ENCODE peak calls at places on chromosomes 6 and 20, in seven cellular contexts. One of them, this sample, is unnamed.
A peak's percentile ranks its signal among the peaks of the same experiment; 100 is the strongest.

GRCh38 chr20:36744764-36745191 is 1.1 kb downstream of the NDRG3 start:
- DNase-seq in heart right ventricle: peak; percentile 71
- DNase-seq in fibroblast of mammary gland: peak; percentile 47
- DNase-seq in neural progenitor cell: peak; percentile 21
- DNase-seq in PC-3: peak; percentile 68
- DNase-seq in PC-9: peak; percentile 56
- DNase-seq in hepatocyte: peak; percentile 7
- DNase-seq in this sample: peak; percentile 49

GRCh38 chr20:17873410-17874270 is 95.0 kb downstream of the SNX5 start:
- DNase-seq in hepatocyte: peak; percentile 92
- DNase-seq in PC-9: no peak
- DNase-seq in PC-3: peak; percentile 65
- DNase-seq in neural progenitor cell: peak; percentile 25
- DNase-seq in heart right ventricle: peak; percentile 80
- DNase-seq in fibroblast of mammary gland: peak; percentile 97
- DNase-seq in this sample: peak; percentile 98

GRCh38 chr6:106227612-106228507 is 97.7 kb downstream of the ATG5 start:
- DNase-seq in PC-3: no peak
- DNase-seq in PC-9: no peak
- DNase-seq in fibroblast of mammary gland: no peak
- DNase-seq in neural progenitor cell: no peak
- DNase-seq in hepatocyte: no peak
- DNase-seq in heart right ventricle: no peak
- DNase-seq in this sample: no peak

GRCh38 chr20:32580970-32581838 is 3.9 kb downstream of the NOL4L start:
- DNase-seq in neural progenitor cell: peak; percentile 68
- DNase-seq in hepatocyte: peak; percentile 68
- DNase-seq in heart right ventricle: peak; percentile 12
- DNase-seq in fibroblast of mammary gland: no peak
- DNase-seq in PC-3: no peak
- DNase-seq in PC-9: no peak
- DNase-seq in this sample: no peak

GRCh38 chr6:111604259-111605099 is 1.2 kb downstream of the TRAF3IP2 start:
- DNase-seq in fibroblast of mammary gland: peak; percentile 96
- DNase-seq in hepatocyte: peak; percentile 51
- DNase-seq in neural progenitor cell: peak; percentile 44
- DNase-seq in heart right ventricle: peak; percentile 78
- DNase-seq in PC-9: peak; percentile 26
- DNase-seq in PC-3: peak; percentile 26
- DNase-seq in this sample: peak; percentile 94

GRCh38 chr6:6758915-6759654 is 170.6 kb downstream of the LY86 start:
- DNase-seq in fibroblast of mammary gland: peak; percentile 57
- DNase-seq in PC-3: peak; percentile 61
- DNase-seq in heart right ventricle: peak; percentile 87
- DNase-seq in hepatocyte: peak; percentile 77
- DNase-seq in PC-9: no peak
- DNase-seq in neural progenitor cell: peak; percentile 92
- DNase-seq in this sample: peak; percentile 48

GRCh38 chr20:11453430-11453829 is 464.3 kb upstream of the BTBD3 start:
- DNase-seq in PC-3: peak; percentile 71
- DNase-seq in neural progenitor cell: no peak
- DNase-seq in heart right ventricle: no peak
- DNase-seq in hepatocyte: no peak
- DNase-seq in fibroblast of mammary gland: peak; percentile 77
- DNase-seq in PC-9: peak; percentile 47
- DNase-seq in this sample: peak; percentile 37

GRCh38 chr6:33428219-33428890 is 8.5 kb downstream of the SYNGAP1 start:
- DNase-seq in PC-3: peak; percentile 61
- DNase-seq in fibroblast of mammary gland: peak; percentile 35
- DNase-seq in neural progenitor cell: peak; percentile 50
- DNase-seq in hepatocyte: peak; percentile 67
- DNase-seq in heart right ventricle: no peak
- DNase-seq in PC-9: no peak
- DNase-seq in this sample: no peak

GRCh38 chr6:138194221-138194620 is 24.1 kb downstream of the PBOV1 start:
- DNase-seq in hepatocyte: peak; percentile 16
- DNase-seq in neural progenitor cell: no peak
- DNase-seq in fibroblast of mammary gland: no peak
- DNase-seq in PC-9: no peak
- DNase-seq in PC-3: no peak
- DNase-seq in heart right ventricle: no peak
- DNase-seq in this sample: no peak

GRCh38 chr6:132380358-132380757 is 20.9 kb downstream of the MOXD1 start:
- DNase-seq in hepatocyte: no peak
- DNase-seq in PC-9: no peak
- DNase-seq in neural progenitor cell: no peak
- DNase-seq in heart right ventricle: no peak
- DNase-seq in fibroblast of mammary gland: no peak
- DNase-seq in PC-3: no peak
- DNase-seq in this sample: no peak

GRCh38 chr6:1608976-1609661 is 596 bp upstream of the FOXC1 start:
- DNase-seq in PC-3: peak; percentile 27
- DNase-seq in hepatocyte: peak; percentile 48
- DNase-seq in heart right ventricle: no peak
- DNase-seq in fibroblast of mammary gland: no peak
- DNase-seq in PC-9: no peak
- DNase-seq in neural progenitor cell: peak; percentile 57
- DNase-seq in this sample: no peak

GRCh38 chr6:34027445-34027936 is 118.4 kb downstream of the GRM4 start:
- DNase-seq in neural progenitor cell: peak; percentile 85
- DNase-seq in heart right ventricle: peak; percentile 9
- DNase-seq in hepatocyte: peak; percentile 64
- DNase-seq in PC-3: peak; percentile 54
- DNase-seq in fibroblast of mammary gland: peak; percentile 11
- DNase-seq in PC-9: no peak
- DNase-seq in this sample: peak; percentile 28

GRCh38 chr20:14538433-14538832 is 201.0 kb upstream of the FLRT3 start:
- DNase-seq in fibroblast of mammary gland: no peak
- DNase-seq in PC-3: no peak
- DNase-seq in hepatocyte: no peak
- DNase-seq in neural progenitor cell: no peak
- DNase-seq in heart right ventricle: no peak
- DNase-seq in PC-9: no peak
- DNase-seq in this sample: no peak

GRCh38 chr6:107080036-107080435 is 35.3 kb downstream of the BEND3 start:
- DNase-seq in fibroblast of mammary gland: peak; percentile 4
- DNase-seq in PC-9: no peak
- DNase-seq in neural progenitor cell: no peak
- DNase-seq in heart right ventricle: no peak
- DNase-seq in hepatocyte: no peak
- DNase-seq in PC-3: peak; percentile 5
- DNase-seq in this sample: no peak

GRCh38 chr6:140609956-140610355 is 1235.5 kb upstream of the CITED2 start:
- DNase-seq in PC-9: no peak
- DNase-seq in heart right ventricle: no peak
- DNase-seq in PC-3: no peak
- DNase-seq in hepatocyte: no peak
- DNase-seq in fibroblast of mammary gland: no peak
- DNase-seq in neural progenitor cell: no peak
- DNase-seq in this sample: peak; percentile 37

GRCh38 chr6:36979343-36979742 is 6.7 kb downstream of the MTCH1 start:
- DNase-seq in fibroblast of mammary gland: peak; percentile 62
- DNase-seq in neural progenitor cell: no peak
- DNase-seq in heart right ventricle: no peak
- DNase-seq in PC-9: no peak
- DNase-seq in hepatocyte: peak; percentile 68
- DNase-seq in PC-3: peak; percentile 19
- DNase-seq in this sample: peak; percentile 73

GRCh38 chr6:4903751-4904370 is 100.0 kb downstream of the RPP40 start:
- DNase-seq in heart right ventricle: no peak
- DNase-seq in neural progenitor cell: peak; percentile 7
- DNase-seq in PC-9: no peak
- DNase-seq in hepatocyte: no peak
- DNase-seq in PC-3: no peak
- DNase-seq in fibroblast of mammary gland: no peak
- DNase-seq in this sample: peak; percentile 40

GRCh38 chr6:119241124-119241491 is 108.5 kb downstream of the MAN1A1 start:
- DNase-seq in PC-3: no peak
- DNase-seq in hepatocyte: peak; percentile 70
- DNase-seq in heart right ventricle: peak; percentile 36
- DNase-seq in PC-9: no peak
- DNase-seq in fibroblast of mammary gland: peak; percentile 53
- DNase-seq in neural progenitor cell: no peak
- DNase-seq in this sample: peak; percentile 31

DNA sequence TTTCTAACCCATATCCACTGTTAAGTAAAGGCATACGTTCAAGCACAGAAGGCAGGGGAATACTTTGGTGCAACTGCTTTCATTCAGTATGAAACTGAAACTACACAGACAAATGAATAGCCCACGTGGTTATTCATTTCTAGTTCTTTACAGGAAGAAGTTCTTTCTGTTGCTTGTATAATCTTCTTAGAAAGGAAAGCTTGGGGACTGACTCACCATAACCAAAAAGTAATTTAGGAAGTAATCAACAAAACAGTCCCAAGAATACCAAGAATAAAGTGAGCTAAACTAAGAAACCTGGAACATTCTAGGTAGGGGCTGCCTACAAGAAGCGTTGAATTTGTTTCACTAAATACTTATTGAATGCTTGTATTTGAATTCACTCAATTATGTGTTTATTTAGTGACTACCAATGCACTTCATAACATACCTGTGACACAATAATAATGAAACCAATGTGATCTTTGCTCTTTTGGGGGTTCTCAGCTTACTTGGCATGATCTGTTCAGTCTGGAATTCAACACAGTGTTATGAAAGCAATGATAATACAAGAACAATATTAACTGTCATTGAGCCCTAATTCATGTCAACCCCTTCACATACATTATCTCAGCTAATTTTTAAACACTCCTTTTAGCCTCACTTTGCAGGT is 25.1 kb upstream of the KIAA0408 start:
- DNase-seq in PC-9: peak; percentile 83
- DNase-seq in neural progenitor cell: no peak
- DNase-seq in hepatocyte: no peak
- DNase-seq in fibroblast of mammary gland: peak; percentile 62
- DNase-seq in heart right ventricle: no peak
- DNase-seq in PC-3: peak; percentile 75
- DNase-seq in this sample: peak; percentile 53
- H3K4me3 ChIP-seq in PC-9: peak overlapping the region; percentile 12
- H3K4me3 ChIP-seq in neural progenitor cell: no peak overlapping the region
- H3K4me3 ChIP-seq in hepatocyte: no peak overlapping the region
- H3K4me3 ChIP-seq in fibroblast of mammary gland: no peak overlapping the region
- H3K4me3 ChIP-seq in heart right ventricle: peak overlapping the region; percentile 6
- H3K4me3 ChIP-seq in PC-3: peak overlapping the region; percentile 50
- H3K4me3 ChIP-seq in this sample: peak overlapping the region; percentile 35

GRCh38 chr6:79989641-79990040 is 14.8 kb upstream of the TTK start:
- DNase-seq in fibroblast of mammary gland: no peak
- DNase-seq in hepatocyte: no peak
- DNase-seq in PC-3: no peak
- DNase-seq in neural progenitor cell: no peak
- DNase-seq in PC-9: no peak
- DNase-seq in heart right ventricle: no peak
- DNase-seq in this sample: no peak

GRCh38 chr6:79981647-79982046 is 22.8 kb upstream of the TTK start:
- DNase-seq in PC-9: no peak
- DNase-seq in heart right ventricle: no peak
- DNase-seq in PC-3: no peak
- DNase-seq in fibroblast of mammary gland: no peak
- DNase-seq in neural progenitor cell: no peak
- DNase-seq in hepatocyte: no peak
- DNase-seq in this sample: no peak

GRCh38 chr6:79985128-79985527 is 19.3 kb upstream of the TTK start:
- DNase-seq in hepatocyte: no peak
- DNase-seq in heart right ventricle: no peak
- DNase-seq in fibroblast of mammary gland: no peak
- DNase-seq in neural progenitor cell: no peak
- DNase-seq in PC-9: no peak
- DNase-seq in PC-3: no peak
- DNase-seq in this sample: no peak

DNA sequence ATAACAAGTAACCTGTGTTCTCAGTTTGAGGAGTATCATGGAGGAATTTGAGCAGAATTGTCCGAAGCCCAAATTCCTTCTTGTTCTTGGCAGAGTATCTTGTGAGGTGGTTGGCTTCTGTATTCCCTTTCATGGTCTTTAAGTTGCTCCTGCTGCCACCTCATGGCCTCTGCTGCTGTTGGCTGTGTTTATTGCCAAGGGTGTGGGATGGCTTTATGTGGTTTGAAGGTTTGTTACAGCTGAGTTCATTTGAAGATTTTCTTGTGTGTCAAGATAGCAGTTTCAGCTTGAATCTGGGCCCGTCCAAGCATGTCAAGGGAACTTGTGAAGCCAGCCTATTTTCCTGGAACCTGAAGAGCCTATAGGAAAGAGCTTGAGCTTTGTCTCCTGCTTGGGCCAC is 20.2 kb upstream of the TTK start:
- DNase-seq in neural progenitor cell: peak; percentile 10
- DNase-seq in PC-9: no peak
- DNase-seq in PC-3: peak; percentile 10
- DNase-seq in fibroblast of mammary gland: peak; percentile 18
- DNase-seq in hepatocyte: peak; percentile 17
- DNase-seq in heart right ventricle: no peak
- DNase-seq in this sample: peak; percentile 22
- TF ChIP-seq CTCF in neural progenitor cell: peak; percentile 20
- TF ChIP-seq CTCF in PC-9: no peak
- TF ChIP-seq CTCF in PC-3: peak; percentile 31
- TF ChIP-seq CTCF in fibroblast of mammary gland: no peak
- TF ChIP-seq CTCF in hepatocyte: peak; percentile 6
- TF ChIP-seq CTCF in heart right ventricle: no peak
- TF ChIP-seq CTCF in this sample: no peak

GRCh38 chr6:52285174-52286068 is 879 bp upstream of the MCM3 start:
- DNase-seq in neural progenitor cell: peak; percentile 12
- DNase-seq in PC-3: peak; percentile 23
- DNase-seq in heart right ventricle: no peak
- DNase-seq in fibroblast of mammary gland: peak; percentile 63
- DNase-seq in hepatocyte: no peak
- DNase-seq in PC-9: no peak
- DNase-seq in this sample: peak; percentile 44
- H3K4me3 ChIP-seq in neural progenitor cell: peak overlapping the region; percentile 59
- H3K4me3 ChIP-seq in PC-3: peak overlapping the region; percentile 93
- H3K4me3 ChIP-seq in heart right ventricle: peak overlapping the region; percentile 80
- H3K4me3 ChIP-seq in fibroblast of mammary gland: peak overlapping the region; percentile 73
- H3K4me3 ChIP-seq in hepatocyte: peak overlapping the region; percentile 11
- H3K4me3 ChIP-seq in PC-9: peak overlapping the region; percentile 65
- H3K4me3 ChIP-seq in this sample: peak overlapping the region; percentile 88

GRCh38 chr6:31193206-31193605 is 22.7 kb upstream of the POU5F1 start:
- DNase-seq in PC-9: no peak
- DNase-seq in fibroblast of mammary gland: no peak
- DNase-seq in PC-3: no peak
- DNase-seq in hepatocyte: no peak
- DNase-seq in neural progenitor cell: no peak
- DNase-seq in heart right ventricle: no peak
- DNase-seq in this sample: no peak
- TF ChIP-seq CTCF in PC-9: no peak
- TF ChIP-seq CTCF in fibroblast of mammary gland: no peak
- TF ChIP-seq CTCF in PC-3: no peak
- TF ChIP-seq CTCF in hepatocyte: no peak
- TF ChIP-seq CTCF in neural progenitor cell: no peak
- TF ChIP-seq CTCF in heart right ventricle: no peak
- TF ChIP-seq CTCF in this sample: no peak

GRCh38 chr20:4720121-4720976 is 1.4 kb upstream of the PRND start:
- DNase-seq in PC-3: peak; percentile 85
- DNase-seq in PC-9: peak; percentile 49
- DNase-seq in fibroblast of mammary gland: peak; percentile 79
- DNase-seq in hepatocyte: peak; percentile 87
- DNase-seq in heart right ventricle: peak; percentile 83
- DNase-seq in neural progenitor cell: peak; percentile 92
- DNase-seq in this sample: peak; percentile 94
- H3K4me3 ChIP-seq in PC-3: peak overlapping the region; percentile 46
- H3K4me3 ChIP-seq in PC-9: no peak overlapping the region
- H3K4me3 ChIP-seq in fibroblast of mammary gland: no peak overlapping the region
- H3K4me3 ChIP-seq in hepatocyte: no peak overlapping the region
- H3K4me3 ChIP-seq in heart right ventricle: no peak overlapping the region
- H3K4me3 ChIP-seq in neural progenitor cell: peak overlapping the region; percentile 27
- H3K4me3 ChIP-seq in this sample: peak overlapping the region; percentile 3

This sample was measured in AG10803.